ENCODE peak calls at places on chromosomes 6 and 20, in seven cellular contexts. R is cardiac muscle cell, N is sigmoid colon, L is IMR-90, Q is Peyer's patch, D is uterus, H is fibroblast of lung. W is an unnamed sample.
A peak's percentile ranks its signal among the peaks of the same experiment; 100 is the strongest.

GRCh38 chr6:150252714-150253444 is 110.0 kb downstream of the PPP1R14C start:
- DNase-seq in R (no peak), N (no peak), L (peak; percentile 26), Q (no peak), D (no peak), H (peak; percentile 63), W (peak; percentile 79)

GRCh38 chr6:151024597-151024996 is 159.1 kb downstream of the MTHFD1L start:
- DNase-seq in R (no peak), N (no peak), L (no peak), Q (no peak), D (no peak), H (no peak), W (no peak)

GRCh38 chr6:33962186-33962585 is 158.4 kb upstream of the MLN start:
- DNase-seq in R (no peak), N (no peak), L (peak; percentile 15), Q (peak; percentile 38), D (no peak), H (peak; percentile 17), W (peak; percentile 92)

GRCh38 chr6:151876122-151876521 is 68.6 kb downstream of the ESR1 start:
- DNase-seq in R (no peak), N (no peak), L (no peak), Q (no peak), D (no peak), H (no peak), W (no peak)

GRCh38 chr20:49594143-49594928 is 26.4 kb upstream of the PTGIS start:
- DNase-seq in R (peak; percentile 51), N (peak; percentile 92), L (peak; percentile 87), Q (peak; percentile 65), D (peak; percentile 84), H (peak; percentile 77), W (peak; percentile 72)

GRCh38 chr20:19277381-19277780 is 64.9 kb downstream of the SLC24A3 start:
- DNase-seq in R (no peak), N (no peak), L (no peak), Q (no peak), D (no peak), H (no peak), W (no peak)

GRCh38 chr6:134235937-134236751 is 81.8 kb downstream of the SGK1 start:
- DNase-seq in R (no peak), N (no peak), L (peak; percentile 90), Q (no peak), D (no peak), H (peak; percentile 85), W (peak; percentile 78)

GRCh38 chr20:41701596-41702350 is 83.6 kb upstream of the CHD6 start:
- DNase-seq in R (no peak), N (no peak), L (no peak), Q (no peak), D (no peak), H (no peak), W (peak; percentile 9)

GRCh38 chr6:169106176-169106575 is 147.5 kb downstream of the THBS2 start:
- DNase-seq in R (no peak), N (no peak), L (peak; percentile 36), Q (no peak), D (no peak), H (peak; percentile 80), W (no peak)

GRCh38 chr6:79079425-79080130 is 1.5 kb upstream of the PHIP start:
- DNase-seq in R (peak; percentile 24), N (no peak), L (peak; percentile 8), Q (no peak), D (no peak), H (peak; percentile 47), W (no peak)

GRCh38 chr20:52179331-52180166 is 12.0 kb downstream of the ZFP64 start:
- DNase-seq in R (no peak), N (no peak), L (no peak), Q (no peak), D (no peak), H (no peak), W (no peak)

GRCh38 chr20:40617594-40617993 is 71.4 kb downstream of the MAFB start:
- DNase-seq in R (no peak), N (no peak), L (no peak), Q (no peak), D (no peak), H (no peak), W (no peak)

GRCh38 chr20:11502668-11503067 is 415.0 kb upstream of the BTBD3 start:
- DNase-seq in R (no peak), N (no peak), L (no peak), Q (no peak), D (no peak), H (no peak), W (no peak)

GRCh38 chr20:15930324-15931305 is 642.6 kb downstream of the KIF16B start:
- DNase-seq in R (peak; percentile 23), N (no peak), L (peak; percentile 39), Q (no peak), D (no peak), H (peak; percentile 5), W (peak; percentile 59)

DNA sequence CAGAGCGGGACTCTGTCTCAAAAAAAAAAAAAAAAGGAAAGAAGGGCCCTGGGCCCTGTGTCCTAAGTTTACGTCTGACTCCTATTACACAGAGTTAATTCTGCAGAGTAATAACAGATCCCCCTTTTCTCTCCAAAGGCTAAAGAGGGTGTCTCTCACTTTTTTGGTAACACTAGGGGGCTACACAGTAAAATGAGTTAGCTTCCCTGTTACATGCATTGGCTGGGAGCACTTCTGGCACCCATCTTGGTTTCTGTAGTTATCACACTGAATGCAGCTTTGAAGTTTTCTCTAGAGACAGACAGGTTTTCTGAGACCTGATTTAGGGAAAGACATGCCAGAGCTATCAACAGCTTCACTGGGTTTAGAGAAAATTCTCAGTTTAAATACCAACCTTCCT is 29.2 kb downstream of the RNF8 start:
- DNase-seq in R (no peak), N (no peak), L (no peak), Q (no peak), D (no peak), H (no peak), W (no peak)
- TF ChIP-seq CTCF in R (no peak), N (no peak), L (no peak), Q (no peak), D (no peak), H (no peak), W (no peak)

GRCh38 chr6:85866758-85867401 is 224.2 kb upstream of the SYNCRIP start:
- DNase-seq in R (no peak), N (no peak), L (no peak), Q (no peak), D (no peak), H (no peak), W (no peak)

GRCh38 chr6:85866373-85866740 is 223.7 kb upstream of the SYNCRIP start:
- DNase-seq in R (no peak), N (no peak), L (peak; percentile 36), Q (no peak), D (peak; percentile 42), H (peak; percentile 31), W (no peak)

GRCh38 chr6:85867595-85867994 is 224.9 kb upstream of the SYNCRIP start:
- DNase-seq in R (no peak), N (no peak), L (no peak), Q (no peak), D (no peak), H (no peak), W (no peak)

GRCh38 chr6:85865665-85866372 is 223.1 kb upstream of the SYNCRIP start:
- DNase-seq in R (no peak), N (no peak), L (peak; percentile 71), Q (no peak), D (no peak), H (peak; percentile 68), W (peak; percentile 62)

GRCh38 chr6:85864453-85865401 is 222.0 kb upstream of the SYNCRIP start:
- DNase-seq in R (no peak), N (no peak), L (peak; percentile 31), Q (no peak), D (no peak), H (peak; percentile 11), W (peak; percentile 64)
- H3K4me3 ChIP-seq in R (no peak overlapping the region), N (peak overlapping the region; percentile 52), L (no peak overlapping the region), Q (no peak overlapping the region), D (no peak overlapping the region), H (no peak overlapping the region), W (no peak overlapping the region)

GRCh38 chr6:52663935-52664184 is 7.1 kb upstream of the TMEM14A start:
- DNase-seq in R (no peak), N (no peak), L (no peak), Q (no peak), D (no peak), H (no peak), W (no peak)
- TF ChIP-seq CTCF in R (no peak), N (no peak), L (no peak), Q (no peak), D (no peak), H (no peak), W (no peak)

DNA sequence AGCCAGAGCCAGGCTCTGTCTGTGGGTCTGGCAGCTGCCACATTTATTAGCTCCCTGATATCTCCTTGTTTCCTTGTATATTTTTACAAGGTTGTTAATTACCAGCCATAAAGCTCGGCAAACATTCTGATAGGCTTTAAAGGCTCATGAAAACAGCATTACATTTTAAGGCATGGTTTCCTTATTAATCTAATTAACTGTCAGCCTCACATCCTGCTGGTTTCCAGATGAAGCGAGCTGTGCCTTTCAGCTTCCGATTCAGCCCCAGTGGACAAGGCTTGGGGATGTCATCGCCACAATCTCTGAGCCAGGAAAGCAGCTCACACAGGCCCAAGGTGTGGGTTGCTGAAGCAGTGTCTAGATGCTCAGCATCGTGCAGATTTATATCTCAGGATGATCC is 66.0 kb upstream of the RALY start:
- DNase-seq in R (no peak), N (no peak), L (no peak), Q (no peak), D (no peak), H (no peak), W (no peak)
- H3K4me3 ChIP-seq in R (no peak overlapping the region), N (no peak overlapping the region), L (no peak overlapping the region), Q (no peak overlapping the region), D (no peak overlapping the region), H (no peak overlapping the region), W (no peak overlapping the region)

DNA sequence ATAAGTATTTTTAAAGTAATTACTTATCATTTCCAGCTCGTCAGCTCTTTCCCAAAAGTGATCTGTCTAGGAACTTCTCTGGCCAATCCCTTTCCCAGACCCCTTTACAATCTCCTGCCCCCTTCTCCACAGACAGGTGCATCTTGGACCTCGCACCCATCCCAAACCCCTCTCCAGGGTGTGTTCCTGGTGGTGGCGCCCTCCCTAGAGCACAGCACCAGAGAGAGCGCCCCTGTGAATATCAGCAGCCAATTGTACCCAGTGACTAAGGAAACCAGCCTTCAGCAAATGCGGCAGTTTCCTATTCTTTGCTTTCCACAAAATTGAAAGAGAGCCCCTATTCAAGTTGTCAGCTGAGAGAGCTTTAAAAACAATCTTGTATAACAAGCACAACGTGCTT is 157.7 kb downstream of the RNASET2 start:
- DNase-seq in R (no peak), N (no peak), L (no peak), Q (no peak), D (no peak), H (no peak), W (no peak)
- TF ChIP-seq CTCF in R (no peak), N (no peak), L (no peak), Q (no peak), D (no peak), H (no peak), W (no peak)

GRCh38 chr6:129672883-129673631 is 36.9 kb downstream of the ARHGAP18 start:
- DNase-seq in R (no peak), N (no peak), L (peak; percentile 87), Q (no peak), D (no peak), H (peak; percentile 91), W (peak; percentile 69)
- H3K4me3 ChIP-seq in R (no peak overlapping the region), N (no peak overlapping the region), L (no peak overlapping the region), Q (no peak overlapping the region), D (no peak overlapping the region), H (peak overlapping the region; percentile 9), W (no peak overlapping the region)

W was measured in epithelial cell of esophagus.